ENCODE peak calls at places on chromosomes 13 and 19, in ten cellular contexts. Z, O, C, Y, G, R, B, H, E and T are unnamed samples.

GRCh38 chr13:85525411-85525810 is 273.8 kb downstream of the SLITRK6 start:
- DNase-seq in O (no peak), C (no peak), Z (no peak), B (no peak), E (no peak), H (no peak), R (no peak), Y (no peak), G (no peak), T (no peak)

GRCh38 chr13:103815619-103816018 is 749.4 kb upstream of the SLC10A2 start:
- DNase-seq in O (no peak), G (no peak), Y (no peak), E (no peak), C (no peak), B (no peak), R (no peak), Z (no peak), H (no peak), T (no peak)

GRCh38 chr13:114148521-114148855 is 16.1 kb upstream of the RASA3 start:
- DNase-seq in R (no peak), H (no peak), C (no peak), Y (no peak), Z (no peak), B (no peak), O (no peak), E (peak), G (peak), T (peak)

GRCh38 chr13:26446751-26447150 is 110.7 kb upstream of the WASF3 start:
- DNase-seq in Z (no peak), E (no peak), O (no peak), C (no peak), B (no peak), R (no peak), Y (no peak), H (no peak), G (no peak), T (no peak)

GRCh38 chr13:80742027-80742426 is 401.1 kb upstream of the SPRY2 start:
- DNase-seq in G (no peak), C (no peak), B (no peak), E (no peak), Y (no peak), Z (no peak), H (no peak), R (no peak), O (no peak), T (no peak)

GRCh38 chr19:43934055-43934984 is 762 bp downstream of the ZNF45 start:
- DNase-seq in R (no peak), E (no peak), G (peak), O (peak), Y (no peak), B (no peak), C (no peak), Z (no peak), H (no peak), T (no peak)

GRCh38 chr19:17526922-17527321 is 15.5 kb downstream of the PGLS start:
- DNase-seq in B (no peak), Y (no peak), E (peak), Z (peak), O (no peak), C (no peak), R (no peak), H (no peak), G (no peak), T (no peak)

GRCh38 chr13:21043898-21044297 is 17.5 kb downstream of the LATS2 start:
- DNase-seq in R (no peak), E (no peak), H (no peak), B (no peak), C (peak), Y (no peak), G (no peak), Z (no peak), O (no peak), T (no peak)

GRCh38 chr19:12665646-12666304 is 767 bp downstream of the MAN2B1 start:
- DNase-seq in Z (no peak), G (no peak), C (no peak), B (no peak), O (no peak), E (no peak), H (no peak), R (no peak), Y (no peak), T (no peak)

GRCh38 chr13:90222758-90223157 is 1124.7 kb upstream of the MIR17HG start:
- DNase-seq in R (no peak), E (no peak), Y (no peak), Z (no peak), B (no peak), H (no peak), O (no peak), G (no peak), C (no peak), T (no peak)

GRCh38 chr19:2149980-2150793 is 1.2 kb downstream of the AP3D1 start:
- DNase-seq in G (peak), R (no peak), O (no peak), H (no peak), C (no peak), E (peak), Z (no peak), B (no peak), Y (no peak), T (no peak)

GRCh38 chr13:77789386-77789785 is 91.9 kb downstream of the SLAIN1 start:
- DNase-seq in G (no peak), R (no peak), Z (no peak), E (no peak), C (no peak), H (no peak), O (no peak), Y (no peak), B (no peak), T (no peak)

GRCh38 chr13:93244918-93245280 is 18.3 kb downstream of the GPC6 start:
- DNase-seq in R (no peak), G (no peak), Y (no peak), O (no peak), Z (no peak), B (no peak), E (no peak), C (no peak), H (no peak), T (no peak)

GRCh38 chr19:41325947-41326706 is 16.2 kb downstream of the CCDC97 start:
- DNase-seq in Z (no peak), Y (no peak), O (no peak), C (no peak), H (no peak), B (no peak), G (peak), R (no peak), E (peak), T (peak)

GRCh38 chr13:93450226-93450625 is 223.6 kb downstream of the GPC6 start:
- DNase-seq in Z (no peak), Y (no peak), C (peak), H (no peak), O (no peak), G (peak), B (no peak), R (no peak), E (no peak), T (no peak)

GRCh38 chr19:35585844-35586243 is at the start of gene PMIS2:
- DNase-seq in E (no peak), B (no peak), O (peak), Z (no peak), Y (no peak), C (no peak), G (peak), R (no peak), H (no peak), T (no peak)

DNA sequence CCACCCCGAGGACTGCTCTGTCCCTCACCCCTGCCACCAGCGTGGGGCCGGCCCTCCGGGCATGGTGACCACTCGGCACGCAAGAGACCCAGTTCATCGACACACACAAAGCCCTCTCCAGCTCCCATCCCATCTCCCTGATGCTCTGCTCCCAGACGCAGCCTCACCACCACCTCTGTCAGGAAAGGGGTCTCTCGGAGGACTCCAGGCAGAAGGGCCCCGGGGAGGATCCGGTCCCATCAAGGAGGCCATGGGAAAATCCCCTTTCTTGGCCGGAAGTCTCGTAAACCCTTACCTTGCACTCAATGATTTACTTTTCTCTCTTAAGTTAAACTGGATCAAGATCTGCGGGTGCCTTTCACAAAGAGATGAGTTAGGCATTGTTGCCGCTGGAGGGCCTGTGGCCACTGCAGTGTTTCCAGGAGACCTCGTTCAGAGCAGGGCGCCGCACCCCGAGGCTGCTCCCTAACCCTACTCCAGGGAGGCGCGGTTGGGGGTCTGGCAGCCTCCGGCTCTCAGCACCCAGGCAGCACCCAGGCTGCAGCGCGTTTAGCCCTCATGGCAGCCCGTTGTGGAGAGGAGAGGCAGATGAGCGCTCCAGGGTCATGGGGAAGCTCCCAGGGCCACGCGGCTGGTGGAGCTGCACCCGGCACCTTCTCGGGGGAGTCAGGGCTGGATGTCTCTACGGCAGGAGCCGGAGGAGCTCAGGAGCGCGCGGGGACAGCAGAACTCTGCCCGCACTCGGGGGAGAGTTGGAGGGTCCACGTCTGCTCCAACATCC is 31.0 kb downstream of the C2CD4C start:
- DNase-seq in O (no peak), Y (no peak), G (peak), B (no peak), C (no peak), R (no peak), E (no peak), Z (no peak), H (no peak), T (no peak)
- TF ChIP-seq CTCF in O (no peak), Y (no peak), G (no peak), B (no peak), C (peak), R (no peak), E (no peak), Z (no peak), H (no peak), T (no peak)

DNA sequence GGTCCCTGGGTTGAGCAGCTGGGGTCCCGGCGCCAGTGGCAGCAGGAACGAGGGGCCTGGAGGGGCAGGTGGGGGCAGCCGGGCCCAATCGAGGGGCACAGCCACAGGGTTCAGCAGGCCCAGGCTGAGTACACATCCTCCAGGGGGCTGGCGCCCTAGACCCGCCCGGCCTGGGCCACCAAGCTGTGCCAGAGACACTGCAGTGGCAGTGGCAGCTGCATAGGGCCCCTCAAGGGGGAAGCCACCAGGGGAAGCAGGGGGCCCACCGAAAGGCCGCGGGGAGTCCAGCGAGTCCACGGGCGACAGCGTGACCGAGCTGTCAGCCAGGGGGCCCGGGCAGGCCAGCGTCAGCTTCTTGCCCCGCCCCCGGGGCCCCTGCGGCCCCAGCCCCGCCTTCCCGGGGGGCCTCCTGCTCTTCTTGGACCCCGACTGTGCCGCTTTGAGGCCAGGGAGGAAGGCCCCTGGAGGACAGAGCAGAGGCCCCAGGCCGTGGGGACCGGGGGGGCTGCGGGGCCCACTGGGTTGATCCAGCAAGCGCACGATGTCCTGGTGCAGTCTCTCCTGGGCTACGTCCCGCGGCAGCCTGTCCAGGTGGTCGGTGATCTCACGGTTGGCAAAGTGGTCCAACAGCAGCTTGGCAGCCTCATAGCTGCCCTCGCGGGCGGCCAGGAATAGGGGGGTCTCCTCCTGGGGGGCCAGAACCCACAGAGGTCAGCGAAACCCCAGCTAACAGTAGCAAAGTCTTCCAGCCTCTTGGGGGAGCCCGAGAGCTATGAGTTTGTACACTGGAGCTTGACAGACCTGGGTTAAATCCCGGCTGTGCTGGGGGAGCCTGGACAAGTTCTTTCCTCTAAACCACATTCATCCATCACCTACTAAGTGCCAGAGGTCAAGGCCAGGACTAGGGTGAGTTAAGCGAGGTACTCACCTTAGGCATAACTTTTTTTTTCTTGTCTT is 39.5 kb downstream of the NOTCH3 start:
- DNase-seq in O (peak), E (peak), Z (no peak), G (peak), H (no peak), Y (no peak), B (no peak), C (no peak), R (no peak), T (no peak)
- TF ChIP-seq CTCF in O (peak), E (peak), Z (no peak), G (peak), H (no peak), Y (no peak), B (peak), C (peak), R (peak), T (peak)

GRCh38 chr13:97749174-97749573 is 204.3 kb upstream of the IPO5 start:
- DNase-seq in R (no peak), Z (no peak), G (no peak), B (no peak), E (no peak), C (no peak), O (peak), H (no peak), Y (no peak), T (no peak)
- TF ChIP-seq CTCF in R (no peak), Z (no peak), G (peak), B (peak), E (no peak), C (no peak), O (no peak), H (no peak), Y (no peak), T (no peak)

GRCh38 chr19:55224038-55224665 is 4.4 kb downstream of the TMEM86B start:
- DNase-seq in Y (no peak), B (no peak), Z (no peak), H (no peak), E (peak), G (peak), R (no peak), O (no peak), C (no peak), T (no peak)
- TF ChIP-seq CTCF in Y (no peak), B (no peak), Z (no peak), H (no peak), E (no peak), G (no peak), R (no peak), O (no peak), C (no peak), T (no peak)

DNA sequence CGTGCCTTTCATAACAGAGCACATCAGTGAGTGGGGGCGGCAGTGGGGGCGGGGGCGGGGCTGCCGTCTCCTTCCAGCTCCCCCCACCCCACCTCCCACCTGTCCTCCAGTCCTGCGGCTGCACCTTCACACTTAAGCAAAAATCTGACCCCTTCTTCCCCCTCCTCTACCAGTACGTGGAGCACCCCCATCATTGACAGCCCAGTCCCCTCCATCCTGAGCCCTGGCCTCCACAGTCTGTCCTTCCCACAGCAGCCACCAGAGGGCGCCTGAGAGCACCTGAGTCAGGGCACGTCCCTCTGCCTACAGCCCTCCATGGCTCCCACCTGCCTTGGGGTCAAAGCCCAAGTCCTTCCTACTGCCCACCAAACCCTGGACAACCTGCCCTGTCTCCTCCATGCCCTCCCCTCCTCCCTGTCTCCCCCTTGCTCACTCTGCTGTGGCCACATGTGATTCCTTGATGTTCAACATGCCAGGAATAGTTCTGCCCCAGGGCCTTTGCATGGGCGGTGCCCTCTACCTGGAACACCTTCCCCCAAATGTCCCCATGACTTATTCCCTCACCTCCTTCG is 4.0 kb downstream of the EBI3 start:
- DNase-seq in G (peak), R (no peak), B (peak), O (no peak), H (no peak), E (peak), Y (peak), C (no peak), Z (peak), T (peak)
- TF ChIP-seq CTCF in G (peak), R (peak), B (peak), O (peak), H (peak), E (peak), Y (peak), C (peak), Z (peak), T (peak)

GRCh38 chr19:36939153-36939552 is 23.0 kb downstream of the ZNF568 start:
- DNase-seq in B (no peak), Y (no peak), C (no peak), O (no peak), R (no peak), E (no peak), H (no peak), G (peak), Z (no peak), T (no peak)
- TF ChIP-seq CTCF in B (peak), Y (no peak), C (no peak), O (no peak), R (no peak), E (no peak), H (no peak), G (no peak), Z (no peak), T (no peak)

GRCh38 chr19:53076984-53077383 is 26.2 kb downstream of the ZNF160 start:
- DNase-seq in R (no peak), O (no peak), G (peak), B (peak), Y (peak), Z (peak), C (no peak), H (peak), E (no peak), T (no peak)
- TF ChIP-seq CTCF in R (peak), O (no peak), G (peak), B (peak), Y (peak), Z (peak), C (peak), H (no peak), E (no peak), T (peak)

DNA sequence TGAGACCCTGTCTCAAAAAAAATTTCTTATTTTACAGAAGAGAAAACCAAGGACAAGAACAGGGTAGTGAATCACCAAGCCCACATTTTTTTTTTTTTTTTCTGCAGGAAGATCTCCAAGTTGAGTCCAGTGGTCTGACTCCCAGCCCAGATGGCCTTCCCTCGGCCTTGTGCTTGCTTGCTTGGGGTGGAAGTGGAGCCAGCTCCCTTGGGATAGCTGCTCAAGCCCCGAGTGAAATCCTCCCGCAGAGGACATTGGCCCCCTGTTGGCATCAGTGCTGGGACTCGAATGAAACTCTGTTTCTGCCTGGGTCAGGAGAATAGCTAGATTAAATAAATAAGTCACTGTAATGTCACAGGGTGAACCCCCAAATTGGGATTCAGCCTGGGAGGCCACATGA is 9.4 kb upstream of the NUP62 start:
- DNase-seq in C (no peak), Y (no peak), E (no peak), H (no peak), B (no peak), O (no peak), Z (no peak), R (no peak), G (no peak), T (no peak)
- TF ChIP-seq CTCF in C (no peak), Y (no peak), E (no peak), H (no peak), B (no peak), O (no peak), Z (no peak), R (no peak), G (no peak), T (no peak)

GRCh38 chr19:54882758-54883157 is 8.7 kb downstream of the FCAR start:
- DNase-seq in E (peak), Z (no peak), G (no peak), O (no peak), C (no peak), B (no peak), Y (no peak), R (no peak), H (no peak), T (no peak)
- TF ChIP-seq CTCF in E (no peak), Z (no peak), G (peak), O (no peak), C (no peak), B (no peak), Y (no peak), R (no peak), H (no peak), T (no peak)

GRCh38 chr13:101433895-101434294 is 17.6 kb upstream of the NALCN start:
- DNase-seq in C (no peak), R (no peak), E (no peak), O (no peak), B (no peak), G (no peak), Z (no peak), H (no peak), Y (no peak), T (no peak)
- TF ChIP-seq CTCF in C (no peak), R (no peak), E (no peak), O (no peak), B (no peak), G (peak), Z (no peak), H (no peak), Y (no peak), T (no peak)